ENCODE peak calls at places on chromosomes 3 and 15, in seven cellular contexts. W is amniotic epithelial cell, H is non-pigmented ciliary epithelial cell, X is HS-27A, G is DMS79 treated with DMSO at 0.1 percent for 48 hours, K is left ventricle myocardium superior, R is GM06990. F is an unnamed sample.

GRCh38 chr3:169769287-169770181 is at the start of gene ACTRT3:
- DNase-seq in W (peak; percentile 79), H (no peak), X (no peak), G (no peak), K (peak; percentile 84), R (peak; percentile 83), F (peak; percentile 87)

GRCh38 chr3:125129512-125129962 is 73.7 kb upstream of the HEG1 start:
- DNase-seq in W (peak; percentile 99), H (peak; percentile 98), X (peak; percentile 98), G (peak; percentile 66), K (peak; percentile 57), R (no peak), F (peak; percentile 52)

GRCh38 chr3:43870110-43870509 is 179.4 kb downstream of the ABHD5 start:
- DNase-seq in W (peak; percentile 54), H (no peak), X (peak; percentile 85), G (no peak), K (no peak), R (no peak), F (no peak)

GRCh38 chr15:86608461-86608860 is 528.8 kb downstream of the AGBL1 start:
- DNase-seq in W (peak; percentile 32), H (no peak), X (no peak), G (no peak), K (peak; percentile 44), R (no peak), F (no peak)

GRCh38 chr3:123411340-123412040 is 37.4 kb downstream of the ADCY5 start:
- DNase-seq in W (no peak), H (no peak), X (no peak), G (no peak), K (peak; percentile 31), R (no peak), F (no peak)

GRCh38 chr3:33645060-33645841 is 72.8 kb downstream of the CLASP2 start:
- DNase-seq in W (peak; percentile 46), H (no peak), X (no peak), G (peak; percentile 63), K (no peak), R (no peak), F (peak; percentile 61)

GRCh38 chr15:44094776-44095175 is 100.3 kb downstream of the FRMD5 start:
- DNase-seq in W (no peak), H (no peak), X (no peak), G (no peak), K (no peak), R (no peak), F (no peak)

GRCh38 chr3:122992138-122992537 is 35.4 kb downstream of the SEMA5B start:
- DNase-seq in W (no peak), H (no peak), X (no peak), G (no peak), K (no peak), R (no peak), F (no peak)

GRCh38 chr3:60403866-60404265 is 847.4 kb downstream of the FHIT start:
- DNase-seq in W (no peak), H (no peak), X (no peak), G (no peak), K (no peak), R (no peak), F (no peak)

GRCh38 chr3:51955893-51956770 is 951 bp downstream of the GPR62 start:
- DNase-seq in W (peak; percentile 45), H (no peak), X (no peak), G (no peak), K (peak; percentile 77), R (no peak), F (no peak)

GRCh38 chr3:22121068-22121706 is 370.2 kb upstream of the ZNF385D start:
- DNase-seq in W (no peak), H (no peak), X (no peak), G (no peak), K (no peak), R (no peak), F (peak; percentile 44)

GRCh38 chr15:75043509-75044257 is 20.3 kb downstream of the PPCDC start:
- DNase-seq in W (peak; percentile 100), H (peak; percentile 98), X (peak; percentile 96), G (peak; percentile 74), K (peak; percentile 98), R (peak; percentile 87), F (peak; percentile 10)

GRCh38 chr3:106231086-106231485 is 362.3 kb upstream of the CBLB start:
- DNase-seq in W (no peak), H (no peak), X (no peak), G (no peak), K (no peak), R (no peak), F (no peak)

GRCh38 chr3:127915115-127915936 is at the start of gene KBTBD12:
- DNase-seq in W (no peak), H (no peak), X (no peak), G (peak; percentile 78), K (peak; percentile 86), R (no peak), F (no peak)

GRCh38 chr15:69958494-69959134 is 139.1 kb downstream of the TLE3 start:
- DNase-seq in W (peak; percentile 7), H (no peak), X (no peak), G (no peak), K (no peak), R (no peak), F (no peak)

GRCh38 chr3:164687902-164688301 is 390.4 kb downstream of the SI start:
- DNase-seq in W (no peak), H (no peak), X (no peak), G (no peak), K (no peak), R (no peak), F (no peak)

GRCh38 chr3:42979044-42979962 is at the start of gene GASK1A:
- DNase-seq in W (no peak), H (no peak), X (no peak), G (peak; percentile 17), K (peak; percentile 71), R (peak; percentile 8), F (no peak)

GRCh38 chr15:41435037-41435786 is 18.3 kb downstream of the RTF1 start:
- DNase-seq in W (no peak), H (no peak), X (no peak), G (no peak), K (no peak), R (no peak), F (no peak)

GRCh38 chr15:67746022-67746421 is 79.3 kb upstream of the SKOR1 start:
- DNase-seq in W (peak; percentile 86), H (peak; percentile 20), X (no peak), G (no peak), K (no peak), R (no peak), F (no peak)

GRCh38 chr3:148601766-148602685 is 95.7 kb upstream of the AGTR1 start:
- DNase-seq in W (no peak), H (no peak), X (no peak), G (no peak), K (no peak), R (no peak), F (peak; percentile 25)

GRCh38 chr15:77107531-77108355 is 36.8 kb upstream of the TSPAN3 start:
- DNase-seq in W (peak; percentile 60), H (peak; percentile 15), X (no peak), G (peak; percentile 1), K (peak; percentile 69), R (no peak), F (peak; percentile 12)

GRCh38 chr3:152328841-152329240 is 60.1 kb downstream of the MBNL1 start:
- DNase-seq in W (peak; percentile 82), H (no peak), X (peak; percentile 51), G (no peak), K (no peak), R (no peak), F (no peak)

GRCh38 chr3:120460862-120461261 is 10.1 kb upstream of the FSTL1 start:
- DNase-seq in W (no peak), H (no peak), X (no peak), G (no peak), K (no peak), R (no peak), F (no peak)

GRCh38 chr3:119428538-119428937 is 34.9 kb downstream of the TMEM39A start:
- DNase-seq in W (peak; percentile 17), H (no peak), X (no peak), G (no peak), K (no peak), R (no peak), F (no peak)

GRCh38 chr3:157384526-157384925 is 52.1 kb upstream of the PTX3 start:
- DNase-seq in W (no peak), H (no peak), X (no peak), G (no peak), K (no peak), R (no peak), F (no peak)

GRCh38 chr3:10328460-10329071 is 7.7 kb upstream of the SEC13 start:
- DNase-seq in W (no peak), H (no peak), X (no peak), G (no peak), K (no peak), R (no peak), F (no peak)

GRCh38 chr3:122263058-122263457 is 62.0 kb upstream of the CSTA start:
- DNase-seq in W (no peak), H (no peak), X (no peak), G (no peak), K (no peak), R (no peak), F (no peak)

GRCh38 chr3:47022540-47023161 is 43.2 kb downstream of the NBEAL2 start:
- DNase-seq in W (peak; percentile 25), H (no peak), X (no peak), G (no peak), K (no peak), R (no peak), F (peak; percentile 22)

GRCh38 chr3:71681224-71681668 is 44.0 kb downstream of the EIF4E3 start:
- DNase-seq in W (peak; percentile 86), H (no peak), X (peak; percentile 34), G (no peak), K (peak; percentile 64), R (no peak), F (peak; percentile 36)

GRCh38 chr15:79593119-79593869 is 161.2 kb downstream of the MINAR1 start:
- DNase-seq in W (peak; percentile 16), H (no peak), X (no peak), G (no peak), K (no peak), R (no peak), F (no peak)

GRCh38 chr3:197737749-197738462 is 1.2 kb upstream of the RUBCN start:
- DNase-seq in W (no peak), H (no peak), X (no peak), G (no peak), K (no peak), R (no peak), F (peak; percentile 33)

GRCh38 chr15:51757463-51757862 is 6.1 kb downstream of the TMOD2 start:
- DNase-seq in W (peak; percentile 12), H (no peak), X (no peak), G (no peak), K (no peak), R (no peak), F (no peak)

GRCh38 chr3:160226026-160226739 is 961 bp downstream of the C3orf80 start:
- DNase-seq in W (no peak), H (no peak), X (no peak), G (peak; percentile 34), K (peak; percentile 31), R (peak; percentile 22), F (no peak)

GRCh38 chr3:57151021-57151449 is 14.1 kb downstream of the IL17RD start:
- DNase-seq in W (no peak), H (peak; percentile 43), X (no peak), G (no peak), K (no peak), R (no peak), F (no peak)